ENCODE peak calls at places on chromosomes 16 and 17, in nine cellular contexts. H is suprapubic skin, J is OCI-LY7, T is AG04450, A is transverse colon, U is body of pancreas, B is kidney, P is uterus, L is left ventricle myocardium inferior. R is an unnamed sample.
A peak's percentile ranks its signal among the peaks of the same experiment; 100 is the strongest.

GRCh38 chr17:57554826-57555635 is 190.1 kb downstream of the CCDC182 start:
- DNase-seq in H (no peak), J (no peak), T (no peak), A (no peak), U (no peak), B (no peak), P (no peak), L (no peak), R (no peak)

GRCh38 chr16:56048425-56049100 is 142.7 kb upstream of the GNAO1 start:
- DNase-seq in H (no peak), J (peak; percentile 73), T (no peak), A (no peak), U (no peak), B (no peak), P (no peak), L (no peak), R (no peak)

GRCh38 chr17:30369995-30370394 is 8.7 kb upstream of the CPD start:
- DNase-seq in H (no peak), J (no peak), T (no peak), A (no peak), U (no peak), B (no peak), P (no peak), L (no peak), R (no peak)

GRCh38 chr17:7355053-7355452 is at the start of gene TMEM95:
- DNase-seq in H (no peak), J (no peak), T (no peak), A (peak; percentile 13), U (no peak), B (peak; percentile 78), P (no peak), L (peak; percentile 53), R (peak; percentile 67)

GRCh38 chr16:52812945-52813556 is 239.6 kb downstream of the CHD9NB start:
- DNase-seq in H (no peak), J (no peak), T (no peak), A (no peak), U (no peak), B (no peak), P (no peak), L (no peak), R (no peak)

GRCh38 chr16:25012525-25012991 is 2.6 kb downstream of the ARHGAP17 start:
- DNase-seq in H (peak; percentile 65), J (no peak), T (no peak), A (peak; percentile 59), U (no peak), B (no peak), P (no peak), L (no peak), R (no peak)

GRCh38 chr17:80071116-80071980 is 30.0 kb upstream of the GAA start:
- DNase-seq in H (no peak), J (no peak), T (no peak), A (peak; percentile 35), U (peak; percentile 82), B (peak; percentile 90), P (peak; percentile 77), L (peak; percentile 43), R (no peak)

GRCh38 chr17:73371285-73371684 is 59.5 kb upstream of the CDC42EP4 start:
- DNase-seq in H (no peak), J (no peak), T (peak; percentile 73), A (no peak), U (no peak), B (no peak), P (no peak), L (no peak), R (no peak)

GRCh38 chr16:84633622-84634021 is 14.7 kb upstream of the KLHL36 start:
- DNase-seq in H (no peak), J (no peak), T (no peak), A (no peak), U (peak; percentile 64), B (peak; percentile 95), P (peak; percentile 75), L (peak; percentile 88), R (peak; percentile 74)

GRCh38 chr17:32673964-32674363 is 187.2 kb downstream of the CDK5R1 start:
- DNase-seq in H (no peak), J (no peak), T (no peak), A (no peak), U (no peak), B (no peak), P (no peak), L (no peak), R (no peak)

GRCh38 chr17:66373944-66374817 is 71.8 kb downstream of the PRKCA start:
- DNase-seq in H (no peak), J (no peak), T (no peak), A (peak; percentile 29), U (peak; percentile 28), B (peak; percentile 79), P (no peak), L (peak; percentile 21), R (no peak)

GRCh38 chr17:74239169-74239568 is 25.8 kb downstream of the TTYH2 start:
- DNase-seq in H (no peak), J (no peak), T (no peak), A (peak; percentile 44), U (no peak), B (no peak), P (no peak), L (peak; percentile 33), R (no peak)

DNA sequence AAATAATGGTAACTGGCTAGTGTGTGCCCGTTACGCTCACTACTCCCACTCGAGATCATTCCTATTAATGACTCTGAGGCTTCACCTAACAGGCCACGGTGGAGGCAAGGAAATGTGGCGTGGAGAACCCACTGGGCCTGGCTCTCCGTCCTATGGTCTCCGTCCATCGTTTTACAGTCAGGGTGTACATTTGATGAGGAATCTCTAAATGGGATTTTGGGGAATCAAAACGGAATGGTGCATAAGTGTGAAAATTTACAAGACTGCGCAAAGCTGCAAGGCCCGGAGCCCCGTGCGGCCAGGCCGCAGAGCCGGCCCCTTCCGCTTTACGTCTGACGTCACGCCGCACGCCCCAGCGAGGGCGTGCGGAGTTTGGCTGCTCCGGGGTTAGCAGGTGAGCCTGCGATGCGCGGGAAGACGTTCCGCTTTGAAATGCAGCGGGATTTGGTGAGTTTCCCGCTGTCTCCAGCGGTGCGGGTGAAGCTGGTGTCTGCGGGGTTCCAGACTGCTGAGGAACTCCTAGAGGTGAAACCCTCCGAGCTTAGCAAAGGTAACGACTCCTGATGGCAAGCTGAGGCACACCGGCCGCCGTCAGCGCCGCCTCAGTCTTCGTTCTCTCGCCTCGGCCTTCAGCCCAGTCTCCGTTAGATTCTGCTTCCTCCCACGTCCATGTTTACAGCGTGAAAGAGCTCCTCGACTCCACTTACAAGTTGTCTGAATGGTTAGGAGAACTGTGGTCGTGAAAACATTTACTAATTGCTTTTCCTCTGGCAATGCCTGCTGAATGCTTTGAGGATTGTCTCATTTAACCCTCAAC is at the start of gene RAD51C:
- DNase-seq in H (peak; percentile 88), J (peak; percentile 93), T (peak; percentile 56), A (peak; percentile 90), U (peak; percentile 84), B (peak; percentile 95), P (peak; percentile 74), L (peak; percentile 86), R (peak; percentile 94)
- H3K27ac ChIP-seq in H (peak within 1 kb of the TSS; percentile 81), J (peak within 1 kb of the TSS; percentile 67), T (peak within 1 kb of the TSS; percentile 88), A (peak within 1 kb of the TSS; percentile 83), U (peak within 1 kb of the TSS; percentile 41), B (peak within 1 kb of the TSS; percentile 82), P (peak within 1 kb of the TSS; percentile 77), L (peak within 1 kb of the TSS; percentile 86), R (peak within 1 kb of the TSS; percentile 88)

GRCh38 chr16:27326738-27327585 is 13.2 kb downstream of the IL4R start:
- DNase-seq in H (peak; percentile 90), J (peak; percentile 38), T (peak; percentile 78), A (peak; percentile 77), U (peak; percentile 71), B (peak; percentile 95), P (peak; percentile 94), L (peak; percentile 78), R (peak; percentile 88)
- TF ChIP-seq CTCF in H (no peak), J (no peak), T (peak; percentile 1), A (no peak), U (no peak), B (no peak), P (peak; percentile 14), L (no peak), R (no peak)

GRCh38 chr16:4385066-4385788 is 13.6 kb downstream of the VASN start:
- DNase-seq in H (no peak), J (no peak), T (no peak), A (no peak), U (peak; percentile 13), B (no peak), P (no peak), L (no peak), R (no peak)

GRCh38 chr16:4386951-4387565 is 15.4 kb downstream of the VASN start:
- DNase-seq in H (no peak), J (no peak), T (no peak), A (no peak), U (peak; percentile 8), B (peak; percentile 74), P (no peak), L (no peak), R (no peak)

GRCh38 chr16:4387769-4388168 is 16.1 kb downstream of the VASN start:
- DNase-seq in H (no peak), J (no peak), T (no peak), A (no peak), U (peak; percentile 10), B (peak; percentile 78), P (no peak), L (no peak), R (no peak)

GRCh38 chr16:4385789-4386451 is 14.3 kb downstream of the VASN start:
- DNase-seq in H (no peak), J (no peak), T (no peak), A (no peak), U (peak; percentile 10), B (no peak), P (no peak), L (no peak), R (no peak)

DNA sequence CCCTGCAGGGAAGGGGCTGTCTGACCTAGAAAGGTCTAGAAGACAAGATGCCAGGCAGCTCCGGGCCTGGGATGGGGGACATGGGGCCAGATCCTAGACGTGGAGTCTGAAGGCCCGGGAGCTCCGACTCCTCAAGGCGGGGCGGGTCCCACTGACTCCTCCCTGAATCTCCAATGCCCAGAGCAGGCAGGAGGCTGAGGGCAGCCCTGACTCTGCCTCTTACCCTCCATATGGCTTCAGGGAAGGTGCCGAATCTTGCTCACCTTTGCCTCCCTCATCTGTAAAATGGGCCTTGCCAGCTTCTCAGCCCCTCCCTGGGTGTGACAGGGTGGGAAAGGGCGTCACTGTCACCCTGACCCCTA is 14.8 kb downstream of the VASN start:
- DNase-seq in H (no peak), J (no peak), T (no peak), A (no peak), U (peak; percentile 13), B (peak; percentile 81), P (no peak), L (no peak), R (no peak)
- H3K27ac ChIP-seq in H (peak overlapping the region; percentile 59), J (no peak overlapping the region), T (peak overlapping the region; percentile 31), A (peak overlapping the region; percentile 8), U (no peak overlapping the region), B (peak overlapping the region; percentile 23), P (peak overlapping the region; percentile 65), L (peak overlapping the region; percentile 57), R (peak overlapping the region; percentile 26)

DNA sequence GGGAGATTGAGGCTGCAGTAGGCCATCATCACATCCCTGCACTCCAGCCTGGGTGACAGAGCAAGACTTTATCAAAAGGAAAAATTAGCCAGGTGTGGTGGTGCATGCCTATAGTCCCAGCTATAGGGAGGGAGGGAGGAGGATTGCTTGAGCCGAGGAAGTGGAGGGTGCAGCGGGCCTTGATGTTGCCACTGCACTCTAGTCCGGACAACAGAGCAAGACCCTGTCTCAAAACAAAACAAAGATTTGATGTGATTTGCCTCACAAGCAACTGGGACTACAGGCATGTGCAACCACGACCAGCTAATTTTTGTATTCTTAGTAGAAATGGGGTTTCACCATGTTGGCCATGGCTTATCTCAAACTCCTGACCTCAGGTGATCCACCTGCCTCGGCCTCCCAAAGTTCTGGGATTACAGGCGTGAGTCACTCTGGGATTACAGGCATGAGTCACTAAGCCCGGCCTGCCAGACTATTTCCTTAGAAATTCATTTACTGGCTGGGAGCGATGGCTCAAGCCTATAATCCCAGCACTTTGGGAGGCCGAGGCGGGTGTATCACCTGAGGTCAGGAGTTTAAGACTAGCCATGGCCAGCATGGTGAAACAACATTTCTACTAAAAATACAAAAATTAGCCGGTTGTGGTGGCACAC is 11.5 kb downstream of the UBE2G1 start:
- DNase-seq in H (no peak), J (no peak), T (no peak), A (no peak), U (no peak), B (no peak), P (no peak), L (no peak), R (no peak)
- TF ChIP-seq CTCF in H (no peak), J (no peak), T (no peak), A (no peak), U (no peak), B (no peak), P (no peak), L (no peak), R (no peak)